ENCODE peak calls at places on chromosomes 4 and X, in nine cellular contexts. P is fibroblast of the aortic adventitia, R is keratinocyte, W is uterus, Q is cardiac fibroblast, Y is neural crest cell, D is GM23338, K is AG04450, A is left lung. X is an unnamed sample.

GRCh38 chr4:89413518-89413917 is 105.9 kb upstream of the GPRIN3 start:
- DNase-seq in P (no peak), A (no peak), R (no peak), D (no peak), K (no peak), W (no peak), Y (no peak), Q (no peak), X (no peak)

GRCh38 chrX:74023203-74023602 is 280.8 kb upstream of the ZCCHC13 start:
- DNase-seq in A (no peak), D (no peak), R (no peak), P (no peak), K (no peak), W (no peak), Y (no peak), Q (no peak), X (no peak)

GRCh38 chr4:72394264-72394663 is 174.8 kb downstream of the ADAMTS3 start:
- DNase-seq in Q (peak), W (no peak), R (peak), K (no peak), D (no peak), A (no peak), Y (no peak), P (no peak), X (no peak)

GRCh38 chr4:171966356-171966755 is 153.2 kb downstream of the GALNTL6 start:
- DNase-seq in K (no peak), D (no peak), Y (no peak), A (no peak), P (no peak), Q (no peak), R (no peak), W (no peak), X (no peak)

GRCh38 chrX:91122141-91122540 is 312.5 kb upstream of the PABPC5 start:
- DNase-seq in W (no peak), R (no peak), Y (no peak), D (no peak), A (no peak), K (no peak), Q (no peak), P (no peak), X (no peak)

GRCh38 chr4:82097504-82097903 is 276.3 kb downstream of the HNRNPD start:
- DNase-seq in R (no peak), D (no peak), K (no peak), A (no peak), Y (peak), Q (no peak), P (no peak), W (no peak), X (no peak)

GRCh38 chr4:56612282-56612681 is 68.8 kb downstream of the HOPX start:
- DNase-seq in R (no peak), K (no peak), W (no peak), P (no peak), D (no peak), Q (no peak), Y (no peak), A (no peak), X (no peak)

GRCh38 chr4:78864405-78865024 is 74.7 kb downstream of the PAQR3 start:
- DNase-seq in K (peak), W (no peak), A (no peak), Y (no peak), Q (peak), R (peak), P (peak), D (peak), X (peak)

GRCh38 chr4:64271601-64272081 is 137.6 kb downstream of the TECRL start:
- DNase-seq in Y (no peak), P (no peak), W (no peak), Q (peak), A (no peak), D (peak), R (no peak), K (no peak), X (no peak)
- TF ChIP-seq CTCF in Y (no peak), P (no peak), W (no peak), Q (no peak), A (no peak), D (peak), R (no peak), K (no peak), X (no peak)

DNA sequence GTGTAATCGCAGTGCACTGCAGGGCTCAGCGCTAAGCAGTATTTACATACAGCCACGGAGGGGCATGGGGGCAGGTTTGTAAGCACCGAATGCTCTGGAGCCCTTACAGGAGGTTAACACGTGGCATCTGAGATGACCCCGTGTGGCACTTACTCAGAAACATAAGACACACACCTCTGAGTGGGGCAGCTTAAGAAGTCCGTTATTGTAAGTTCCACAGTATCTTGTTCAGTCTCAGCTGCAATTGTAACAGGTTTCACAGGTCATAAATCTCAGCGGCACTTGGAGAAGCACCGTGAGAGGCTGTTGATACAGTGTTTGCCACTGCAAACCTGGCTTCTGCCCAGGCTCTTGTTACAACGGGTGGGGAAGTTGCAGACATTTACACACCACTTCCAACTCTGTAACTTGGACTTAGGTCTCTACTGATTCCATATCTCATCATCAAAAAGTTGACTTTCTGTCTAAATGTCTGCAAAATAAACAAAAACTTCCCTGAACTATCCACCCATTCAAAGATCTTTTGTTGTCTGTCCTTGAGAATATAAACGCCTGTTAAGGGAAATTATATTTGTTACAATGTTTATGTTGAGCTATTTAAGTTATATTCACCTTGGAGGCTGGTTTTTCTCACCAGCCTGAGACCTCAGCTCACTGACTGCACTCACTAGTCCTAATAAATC is 10.3 kb downstream of the CPLX1 start:
- DNase-seq in A (peak), R (no peak), P (no peak), D (no peak), Q (no peak), Y (no peak), K (no peak), W (no peak), X (no peak)
- TF ChIP-seq CTCF in A (no peak), R (no peak), P (no peak), D (no peak), Q (no peak), Y (no peak), K (no peak), W (no peak), X (no peak)

GRCh38 chr4:74369860-74370259 is 4.9 kb downstream of the EREG start:
- DNase-seq in Q (no peak), Y (no peak), D (no peak), W (no peak), P (no peak), K (no peak), A (no peak), R (no peak), X (no peak)

GRCh38 chr4:74374128-74374527 is 9.2 kb downstream of the EREG start:
- DNase-seq in Y (no peak), R (no peak), W (no peak), K (no peak), P (no peak), Q (no peak), A (no peak), D (no peak), X (no peak)

GRCh38 chr4:74367656-74368055 is 2.7 kb downstream of the EREG start:
- DNase-seq in A (no peak), R (no peak), Q (no peak), D (no peak), W (no peak), K (no peak), Y (no peak), P (no peak), X (no peak)

GRCh38 chr4:74374561-74375327 is 9.8 kb downstream of the EREG start:
- DNase-seq in Y (no peak), D (no peak), K (no peak), R (peak), Q (peak), A (peak), P (peak), W (no peak), X (no peak)

DNA sequence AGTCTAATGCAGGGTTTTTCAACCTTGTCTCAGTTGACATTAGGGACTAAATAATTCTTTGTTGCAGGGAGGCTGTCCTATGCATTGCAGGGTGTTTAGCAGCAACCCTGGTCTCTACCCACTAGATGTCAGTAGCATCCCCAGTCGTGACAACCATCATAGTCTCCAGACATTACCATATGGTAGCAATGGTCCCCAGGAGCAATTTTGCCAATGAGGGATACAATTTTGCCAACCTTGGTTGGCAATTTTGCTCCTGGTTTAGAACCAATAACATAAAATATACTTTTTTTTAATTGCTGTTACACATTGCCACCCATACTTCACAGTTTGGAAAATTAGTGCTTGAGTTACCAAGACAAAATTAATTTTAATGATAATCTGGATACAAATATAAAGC is 6.0 kb downstream of the EREG start:
- DNase-seq in A (no peak), P (peak), Y (peak), Q (peak), R (no peak), W (no peak), D (peak), K (no peak), X (no peak)
- TF ChIP-seq CTCF in A (peak), P (peak), Y (peak), Q (peak), R (peak), W (peak), D (peak), K (peak), X (no peak)

DNA sequence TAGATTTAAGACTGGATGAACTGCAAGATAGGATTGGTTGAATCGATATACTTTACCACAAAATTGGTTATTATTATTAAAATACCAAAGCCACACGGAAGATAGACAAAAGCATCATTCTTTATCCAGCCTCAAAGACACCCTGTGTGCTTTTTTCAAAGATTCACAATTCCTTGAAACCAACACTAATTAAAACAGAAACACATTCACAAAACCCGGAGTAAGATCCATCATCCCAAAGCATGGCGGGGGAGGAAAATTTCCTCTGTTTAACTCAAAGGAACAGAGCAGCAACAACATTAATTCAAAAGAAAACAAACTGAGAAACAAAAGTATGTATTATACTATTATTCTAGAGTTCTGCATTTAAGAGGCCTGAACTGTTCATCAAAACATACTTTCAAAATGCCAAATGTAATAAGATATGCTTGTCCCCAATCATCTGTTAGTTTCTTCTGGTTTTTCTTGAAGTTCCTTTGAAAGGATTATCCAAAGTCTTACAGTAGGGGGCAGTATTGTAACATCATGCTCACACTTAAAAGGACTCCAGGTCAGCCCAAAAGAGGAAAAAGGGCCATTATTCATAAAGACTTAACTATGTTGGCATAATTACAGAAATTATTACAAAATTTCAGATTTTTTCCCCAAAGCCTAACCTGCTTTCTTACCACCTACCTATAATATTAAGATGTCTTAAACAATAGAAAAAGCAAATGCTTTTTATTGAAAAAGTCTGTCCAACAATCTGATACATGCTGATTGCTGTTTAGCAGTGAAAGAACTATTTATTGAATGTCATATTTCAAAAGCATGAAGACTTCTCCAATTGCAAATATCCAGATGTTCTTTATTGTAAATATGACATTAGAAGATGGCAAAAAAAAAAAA is 168.7 kb downstream of the SCFD2 start:
- DNase-seq in R (peak), W (no peak), K (peak), Q (peak), A (no peak), D (peak), Y (no peak), P (peak), X (peak)
- TF ChIP-seq CTCF in R (peak), W (peak), K (peak), Q (peak), A (peak), D (peak), Y (peak), P (peak), X (peak)

DNA sequence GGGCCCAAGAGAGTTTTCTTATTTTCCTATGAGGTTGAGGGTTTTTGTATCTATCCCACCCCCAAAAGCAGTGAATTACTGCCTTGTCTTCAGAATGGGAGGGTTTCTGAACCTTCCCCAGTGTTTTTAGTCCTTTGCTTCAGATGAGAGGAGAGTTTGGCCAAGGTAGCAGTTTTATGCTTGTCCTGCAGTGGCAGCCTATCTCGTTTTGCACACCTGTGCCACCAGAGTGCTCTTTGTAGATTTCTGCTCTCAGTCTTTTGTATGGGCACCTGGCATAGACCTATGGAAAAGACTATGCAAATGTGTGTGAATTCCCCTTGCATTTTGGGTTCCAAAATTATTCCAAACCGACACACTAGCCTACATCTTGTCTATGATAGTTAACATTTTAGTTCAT is 5.8 kb downstream of the TBC1D19 start:
- DNase-seq in K (no peak), P (no peak), A (no peak), D (peak), Q (no peak), R (no peak), Y (no peak), W (no peak), X (no peak)
- TF ChIP-seq CTCF in K (no peak), P (no peak), A (no peak), D (no peak), Q (no peak), R (peak), Y (no peak), W (no peak), X (no peak)

GRCh38 chr4:13860126-13860525 is 232.6 kb upstream of the BOD1L1 start:
- DNase-seq in R (no peak), D (peak), Q (peak), Y (no peak), A (no peak), W (no peak), K (no peak), P (peak), X (no peak)
- TF ChIP-seq CTCF in R (peak), D (peak), Q (peak), Y (peak), A (no peak), W (no peak), K (no peak), P (peak), X (no peak)

DNA sequence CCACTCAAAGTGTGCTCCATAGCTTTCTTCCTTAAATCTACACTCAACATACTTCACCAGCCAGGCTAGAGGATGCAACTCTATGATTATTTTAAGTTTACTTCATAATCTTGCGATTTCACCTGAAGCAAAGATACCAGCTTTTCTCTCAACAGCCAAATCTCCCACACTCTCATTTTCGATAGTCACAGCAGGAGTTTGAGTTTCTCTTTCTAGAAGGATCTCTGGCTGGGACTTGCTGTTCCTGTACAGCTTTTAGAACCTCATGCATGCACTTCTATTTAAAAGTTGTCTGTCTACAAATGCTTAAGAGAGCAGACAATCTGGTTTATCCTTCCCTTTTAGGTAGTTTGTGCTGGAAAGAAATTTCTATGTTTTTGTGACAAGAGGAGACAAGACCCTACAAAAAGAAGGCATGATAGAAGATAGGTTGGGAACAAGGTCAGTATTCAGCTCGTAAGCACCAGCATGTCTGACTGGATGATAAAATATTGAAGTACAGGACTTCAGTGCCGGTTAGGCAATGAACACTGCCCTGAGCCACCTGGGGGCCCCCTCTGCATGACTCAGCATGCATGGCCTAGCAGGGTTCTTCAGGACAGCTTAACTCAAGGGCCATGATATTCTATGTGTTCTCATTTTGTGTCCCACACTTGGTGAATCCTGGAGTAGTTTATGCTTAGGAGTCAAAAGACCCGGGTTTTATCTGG is 65.6 kb downstream of the ATXN3L start:
- DNase-seq in W (peak), K (no peak), R (no peak), D (no peak), Y (no peak), Q (peak), A (peak), P (peak), X (no peak)
- TF ChIP-seq CTCF in W (no peak), K (no peak), R (no peak), D (no peak), Y (no peak), Q (no peak), A (no peak), P (no peak), X (no peak)

GRCh38 chr4:65880594-65880993 is 210.3 kb upstream of the EPHA5 start:
- DNase-seq in K (no peak), Y (no peak), D (no peak), R (no peak), W (no peak), P (peak), Q (peak), A (no peak), X (no peak)
- TF ChIP-seq CTCF in K (no peak), Y (no peak), D (no peak), R (no peak), W (no peak), P (no peak), Q (no peak), A (no peak), X (no peak)

DNA sequence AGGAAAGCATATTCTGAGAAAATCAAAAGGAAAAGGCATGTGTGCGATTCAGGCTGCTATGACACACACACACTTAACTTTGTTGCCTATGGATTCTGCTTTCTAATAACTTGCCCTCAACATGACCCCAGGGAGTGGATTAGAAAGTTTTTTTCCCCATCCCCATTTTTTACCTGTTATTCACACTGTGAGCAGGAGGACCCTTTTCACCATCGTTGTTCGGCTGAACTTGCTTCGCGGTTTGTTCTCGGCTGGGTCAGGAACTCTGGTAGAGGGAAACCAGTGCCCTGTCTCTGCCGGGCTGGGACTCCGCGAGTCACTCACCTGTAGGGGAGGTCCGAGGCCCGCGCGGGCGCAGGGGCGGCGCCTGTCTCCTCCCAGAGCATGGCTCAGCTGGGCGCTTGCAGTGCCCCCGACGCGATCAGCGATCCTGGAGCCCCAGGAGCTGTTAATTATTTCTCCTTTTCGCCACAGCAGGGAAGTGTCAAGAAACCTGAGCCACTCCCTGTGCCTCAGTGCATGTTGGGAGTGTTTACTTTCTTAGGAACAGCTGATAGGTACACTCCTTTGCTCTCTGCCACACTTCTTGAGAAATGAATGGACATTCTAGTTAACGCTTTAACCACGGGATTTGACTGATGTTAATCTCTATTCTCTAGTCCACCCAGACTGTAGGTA is at the start of gene RASSF6:
- DNase-seq in R (no peak), Q (no peak), A (peak), Y (no peak), K (no peak), D (peak), P (no peak), W (no peak), X (peak)
- TF ChIP-seq CTCF in R (no peak), Q (no peak), A (no peak), Y (no peak), K (no peak), D (no peak), P (no peak), W (no peak), X (peak)

GRCh38 chr4:164937576-164938270 is 39.7 kb downstream of the TRIM61 start:
- DNase-seq in P (peak), A (no peak), D (peak), Y (no peak), W (no peak), Q (peak), R (no peak), K (no peak), X (peak)
- TF ChIP-seq CTCF in P (no peak), A (no peak), D (peak), Y (peak), W (no peak), Q (peak), R (peak), K (no peak), X (no peak)

X was measured in prostate gland.